ENCODE peak calls at places on chromosomes 4 and X, in five cellular contexts. One of them, this sample, is unnamed.

GRCh38 chr4:175444512-175444911 is 367.6 kb downstream of the GPM6A start:
- DNase-seq in Calu3: no peak
- DNase-seq in foreskin fibroblast: no peak
- DNase-seq in GM20000: no peak
- DNase-seq in tibial nerve: no peak
- DNase-seq in this sample: no peak

GRCh38 chr4:48047421-48047844 is 30.9 kb downstream of the NIPAL1 start:
- DNase-seq in tibial nerve: no peak
- DNase-seq in foreskin fibroblast: peak; percentile 13
- DNase-seq in Calu3: no peak
- DNase-seq in GM20000: peak; percentile 65
- DNase-seq in this sample: no peak

GRCh38 chr4:54256491-54257167 is 27.5 kb downstream of the PDGFRA start:
- DNase-seq in tibial nerve: no peak
- DNase-seq in GM20000: no peak
- DNase-seq in Calu3: no peak
- DNase-seq in foreskin fibroblast: no peak
- DNase-seq in this sample: no peak

GRCh38 chrX:53128097-53128749 is 34.3 kb downstream of the KANTR start:
- DNase-seq in Calu3: no peak
- DNase-seq in GM20000: no peak
- DNase-seq in tibial nerve: no peak
- DNase-seq in foreskin fibroblast: peak; percentile 9
- DNase-seq in this sample: no peak

GRCh38 chr4:168832746-168833575 is 177.1 kb downstream of the CBR4 start:
- DNase-seq in tibial nerve: peak; percentile 42
- DNase-seq in GM20000: peak; percentile 36
- DNase-seq in Calu3: peak; percentile 17
- DNase-seq in foreskin fibroblast: peak; percentile 57
- DNase-seq in this sample: no peak

GRCh38 chr4:126859314-126859713 is 773.4 kb upstream of the INTU start:
- DNase-seq in foreskin fibroblast: no peak
- DNase-seq in tibial nerve: no peak
- DNase-seq in Calu3: no peak
- DNase-seq in GM20000: no peak
- DNase-seq in this sample: no peak

GRCh38 chr4:68498413-68499007 is 51.2 kb downstream of the TMPRSS11E start:
- DNase-seq in GM20000: peak; percentile 45
- DNase-seq in foreskin fibroblast: peak; percentile 77
- DNase-seq in tibial nerve: peak; percentile 50
- DNase-seq in Calu3: peak; percentile 65
- DNase-seq in this sample: peak; percentile 24

GRCh38 chr4:185540040-185540439 is 4.7 kb upstream of the PDLIM3 start:
- DNase-seq in tibial nerve: no peak
- DNase-seq in GM20000: no peak
- DNase-seq in Calu3: no peak
- DNase-seq in foreskin fibroblast: no peak
- DNase-seq in this sample: no peak

GRCh38 chr4:8162625-8163024 is 4.0 kb upstream of the ABLIM2 start:
- DNase-seq in Calu3: no peak
- DNase-seq in GM20000: no peak
- DNase-seq in foreskin fibroblast: no peak
- DNase-seq in tibial nerve: no peak
- DNase-seq in this sample: no peak

GRCh38 chr4:26762650-26763049 is 98.0 kb upstream of the STIM2 start:
- DNase-seq in Calu3: no peak
- DNase-seq in foreskin fibroblast: peak; percentile 39
- DNase-seq in GM20000: no peak
- DNase-seq in tibial nerve: no peak
- DNase-seq in this sample: no peak

GRCh38 chr4:152698012-152698499 is 18.3 kb upstream of the TMEM154 start:
- DNase-seq in tibial nerve: no peak
- DNase-seq in GM20000: no peak
- DNase-seq in foreskin fibroblast: no peak
- DNase-seq in Calu3: no peak
- DNase-seq in this sample: no peak

GRCh38 chrX:48468693-48469691 is 1.1 kb downstream of the SLC38A5 start:
- DNase-seq in foreskin fibroblast: no peak
- DNase-seq in GM20000: peak; percentile 46
- DNase-seq in Calu3: no peak
- DNase-seq in tibial nerve: no peak
- DNase-seq in this sample: no peak

GRCh38 chrX:44439242-44439641 is 95.8 kb upstream of the EFHC2 start:
- DNase-seq in Calu3: no peak
- DNase-seq in GM20000: no peak
- DNase-seq in tibial nerve: no peak
- DNase-seq in foreskin fibroblast: peak; percentile 6
- DNase-seq in this sample: no peak

GRCh38 chr4:41687971-41688370 is 60.6 kb downstream of the PHOX2B start:
- DNase-seq in tibial nerve: no peak
- DNase-seq in Calu3: no peak
- DNase-seq in foreskin fibroblast: no peak
- DNase-seq in GM20000: no peak
- DNase-seq in this sample: no peak

GRCh38 chr4:41696131-41696530 is 52.4 kb downstream of the PHOX2B start:
- DNase-seq in foreskin fibroblast: no peak
- DNase-seq in tibial nerve: no peak
- DNase-seq in GM20000: no peak
- DNase-seq in Calu3: no peak
- DNase-seq in this sample: no peak

GRCh38 chr4:41693629-41694028 is 54.9 kb downstream of the PHOX2B start:
- DNase-seq in foreskin fibroblast: peak; percentile 65
- DNase-seq in tibial nerve: no peak
- DNase-seq in Calu3: peak; percentile 3
- DNase-seq in GM20000: peak; percentile 7
- DNase-seq in this sample: peak; percentile 2

GRCh38 chr4:41696768-41697167 is 51.8 kb downstream of the PHOX2B start:
- DNase-seq in foreskin fibroblast: no peak
- DNase-seq in GM20000: no peak
- DNase-seq in tibial nerve: no peak
- DNase-seq in Calu3: no peak
- DNase-seq in this sample: no peak

DNA sequence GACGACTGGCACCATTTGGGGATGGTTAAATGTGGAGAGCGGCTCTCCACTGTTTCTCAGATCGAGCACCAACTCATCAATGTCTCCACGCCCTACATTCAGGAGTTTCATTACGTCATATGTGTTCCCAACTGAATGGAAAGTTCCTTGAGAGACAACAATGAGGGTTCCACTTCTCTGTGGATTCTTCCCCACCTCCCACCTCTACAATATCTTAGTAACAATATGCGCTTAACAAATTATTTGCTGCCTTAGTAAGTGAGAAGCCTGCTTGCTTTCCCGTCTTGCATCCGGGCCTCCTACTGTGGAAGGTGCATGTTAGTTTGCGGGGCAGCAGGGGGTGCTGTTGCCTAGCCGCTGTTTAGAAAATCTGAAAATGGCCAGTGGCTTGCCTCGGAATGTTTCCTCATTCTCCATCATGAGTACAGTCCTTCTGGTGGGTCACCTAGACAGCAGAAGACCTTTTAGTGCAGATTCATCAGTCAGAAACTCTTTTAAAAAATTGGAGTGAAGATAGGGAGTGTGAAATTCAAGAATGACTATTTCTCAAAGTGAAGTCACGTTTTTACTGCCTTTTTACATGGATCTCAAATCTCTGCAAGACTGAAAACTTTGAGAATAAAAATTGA is 55.7 kb downstream of the PHOX2B start:
- DNase-seq in GM20000: peak; percentile 43
- DNase-seq in tibial nerve: peak; percentile 24
- DNase-seq in Calu3: peak; percentile 49
- DNase-seq in foreskin fibroblast: peak; percentile 84
- DNase-seq in this sample: peak; percentile 2
- TF ChIP-seq CTCF in GM20000: peak; percentile 90
- TF ChIP-seq CTCF in tibial nerve: peak; percentile 78
- TF ChIP-seq CTCF in Calu3: peak; percentile 69
- TF ChIP-seq CTCF in foreskin fibroblast: peak; percentile 87
- TF ChIP-seq CTCF in this sample: peak; percentile 90

GRCh38 chrX:10325606-10326005 is 168.8 kb downstream of the CLCN4 start:
- DNase-seq in tibial nerve: no peak
- DNase-seq in Calu3: no peak
- DNase-seq in foreskin fibroblast: peak; percentile 41
- DNase-seq in GM20000: no peak
- DNase-seq in this sample: no peak

GRCh38 chrX:10329984-10330383 is 173.2 kb downstream of the CLCN4 start:
- DNase-seq in tibial nerve: no peak
- DNase-seq in foreskin fibroblast: no peak
- DNase-seq in GM20000: no peak
- DNase-seq in Calu3: no peak
- DNase-seq in this sample: no peak

GRCh38 chrX:10327651-10328050 is 170.9 kb downstream of the CLCN4 start:
- DNase-seq in GM20000: no peak
- DNase-seq in tibial nerve: no peak
- DNase-seq in foreskin fibroblast: no peak
- DNase-seq in Calu3: peak; percentile 34
- DNase-seq in this sample: no peak

DNA sequence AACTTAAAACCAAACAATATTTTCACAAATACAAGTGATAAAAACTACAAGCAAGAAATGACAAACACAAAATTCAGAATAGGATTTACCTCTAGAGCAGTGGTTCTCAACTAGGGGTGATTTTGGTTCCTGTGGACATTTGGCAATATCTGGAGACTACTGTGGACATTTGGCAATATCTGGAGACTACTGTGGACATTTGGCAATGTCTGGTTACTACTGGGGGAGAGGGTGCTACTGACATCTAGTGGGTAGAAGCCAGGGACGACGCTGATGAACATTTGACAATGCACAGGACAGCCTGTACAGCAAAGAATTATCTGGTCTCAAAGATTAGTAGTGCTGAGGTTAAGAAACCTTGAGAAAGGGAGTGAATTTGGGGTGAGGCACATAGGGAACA is 169.8 kb downstream of the CLCN4 start:
- DNase-seq in tibial nerve: no peak
- DNase-seq in Calu3: peak; percentile 30
- DNase-seq in GM20000: no peak
- DNase-seq in foreskin fibroblast: peak; percentile 66
- DNase-seq in this sample: peak; percentile 4
- TF ChIP-seq CTCF in tibial nerve: no peak
- TF ChIP-seq CTCF in Calu3: no peak
- TF ChIP-seq CTCF in GM20000: peak; percentile 18
- TF ChIP-seq CTCF in foreskin fibroblast: peak; percentile 23
- TF ChIP-seq CTCF in this sample: peak; percentile 41

GRCh38 chr4:153750197-153750817 is 9.5 kb downstream of the RNF175 start:
- DNase-seq in tibial nerve: peak; percentile 58
- DNase-seq in foreskin fibroblast: peak; percentile 92
- DNase-seq in Calu3: peak; percentile 78
- DNase-seq in GM20000: peak; percentile 75
- DNase-seq in this sample: peak; percentile 41
- TF ChIP-seq CTCF in tibial nerve: peak; percentile 46
- TF ChIP-seq CTCF in foreskin fibroblast: peak; percentile 74
- TF ChIP-seq CTCF in Calu3: peak; percentile 52
- TF ChIP-seq CTCF in GM20000: peak; percentile 51
- TF ChIP-seq CTCF in this sample: peak; percentile 78

DNA sequence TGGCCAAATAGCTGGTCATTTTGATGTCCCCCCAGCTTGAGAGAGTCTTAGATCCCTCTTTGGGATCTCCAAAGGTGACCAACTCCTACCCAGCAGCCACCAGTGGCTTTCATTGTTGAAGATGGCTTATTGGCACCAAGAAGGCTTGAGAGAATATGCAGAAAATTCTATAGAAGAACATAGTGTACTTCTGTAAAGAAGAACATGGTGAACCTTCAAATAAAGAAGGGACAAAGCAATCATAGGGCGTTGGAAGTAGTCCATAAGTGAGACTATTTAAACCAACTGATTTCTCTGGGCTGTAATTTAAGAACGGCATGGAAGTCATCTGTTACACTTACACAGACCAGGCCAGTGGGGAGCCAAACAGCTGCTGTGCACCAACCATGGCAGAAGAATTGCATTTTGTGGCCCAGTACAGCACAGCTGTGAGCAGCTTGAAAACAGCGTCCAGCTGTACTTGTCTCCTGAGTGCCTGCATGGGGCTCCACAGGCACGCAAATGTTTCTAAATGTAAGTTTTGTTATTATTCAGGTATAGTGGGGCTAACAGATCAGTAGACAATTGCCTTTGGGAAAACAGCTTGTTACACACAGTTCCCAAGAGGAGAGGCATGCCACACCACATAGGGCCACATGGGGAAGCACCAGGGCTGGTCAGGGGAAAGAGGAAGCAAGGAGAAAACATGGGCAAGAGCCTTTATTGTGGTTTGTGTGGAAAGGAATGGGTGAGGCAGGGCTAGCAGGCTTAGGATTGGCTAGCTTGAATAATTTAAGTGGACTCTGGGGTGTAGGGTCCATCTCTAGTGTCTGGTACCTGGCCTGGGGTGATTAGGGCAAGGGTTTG is 125.0 kb downstream of the ARHGAP6 start:
- DNase-seq in GM20000: peak; percentile 18
- DNase-seq in Calu3: no peak
- DNase-seq in tibial nerve: no peak
- DNase-seq in foreskin fibroblast: peak; percentile 43
- DNase-seq in this sample: no peak
- TF ChIP-seq CTCF in GM20000: peak; percentile 8
- TF ChIP-seq CTCF in Calu3: no peak
- TF ChIP-seq CTCF in tibial nerve: no peak
- TF ChIP-seq CTCF in foreskin fibroblast: no peak
- TF ChIP-seq CTCF in this sample: no peak

GRCh38 chr4:40550900-40551546 is 78.6 kb downstream of the RBM47 start:
- DNase-seq in tibial nerve: no peak
- DNase-seq in foreskin fibroblast: peak; percentile 44
- DNase-seq in GM20000: peak; percentile 47
- DNase-seq in Calu3: peak; percentile 17
- DNase-seq in this sample: peak; percentile 19
- TF ChIP-seq CTCF in tibial nerve: no peak
- TF ChIP-seq CTCF in foreskin fibroblast: peak; percentile 35
- TF ChIP-seq CTCF in GM20000: peak; percentile 61
- TF ChIP-seq CTCF in Calu3: no peak
- TF ChIP-seq CTCF in this sample: peak; percentile 48

GRCh38 chr4:138473339-138473738 is 231.2 kb upstream of the SLC7A11 start:
- DNase-seq in GM20000: no peak
- DNase-seq in Calu3: no peak
- DNase-seq in foreskin fibroblast: no peak
- DNase-seq in tibial nerve: no peak
- DNase-seq in this sample: no peak

GRCh38 chr4:138475116-138475515 is 233.0 kb upstream of the SLC7A11 start:
- DNase-seq in GM20000: no peak
- DNase-seq in Calu3: no peak
- DNase-seq in tibial nerve: no peak
- DNase-seq in foreskin fibroblast: no peak
- DNase-seq in this sample: no peak
- TF ChIP-seq CTCF in GM20000: no peak
- TF ChIP-seq CTCF in Calu3: no peak
- TF ChIP-seq CTCF in tibial nerve: no peak
- TF ChIP-seq CTCF in foreskin fibroblast: no peak
- TF ChIP-seq CTCF in this sample: no peak

This sample was measured in AG09319.